ENCODE peak calls at places on chromosomes 5 and 9, in four cellular contexts. One of them, this sample, is unnamed.

GRCh38 chr5:73450041-73450598 is 1.5 kb upstream of the FOXD1 start:
- DNase-seq in A673: no peak
- DNase-seq in cardiac muscle cell: no peak
- DNase-seq in dermis blood vessel endothelial cell: no peak
- DNase-seq in this sample: no peak

GRCh38 chr5:14465086-14465485 is 116.5 kb upstream of the OTULINL start:
- DNase-seq in cardiac muscle cell: no peak
- DNase-seq in A673: no peak
- DNase-seq in dermis blood vessel endothelial cell: no peak
- DNase-seq in this sample: no peak

GRCh38 chr9:99040911-99041582 is 63.9 kb upstream of the TGFBR1 start:
- DNase-seq in A673: peak
- DNase-seq in cardiac muscle cell: no peak
- DNase-seq in dermis blood vessel endothelial cell: no peak
- DNase-seq in this sample: no peak

GRCh38 chr9:36407122-36407723 is 7.2 kb upstream of the RNF38 start:
- DNase-seq in A673: peak
- DNase-seq in cardiac muscle cell: peak
- DNase-seq in dermis blood vessel endothelial cell: peak
- DNase-seq in this sample: peak

GRCh38 chr5:8907168-8907868 is 638.6 kb downstream of the SEMA5A start:
- DNase-seq in A673: no peak
- DNase-seq in dermis blood vessel endothelial cell: no peak
- DNase-seq in cardiac muscle cell: no peak
- DNase-seq in this sample: no peak

GRCh38 chr5:11104543-11105151 is 343.6 kb upstream of the DAP start:
- DNase-seq in A673: no peak
- DNase-seq in cardiac muscle cell: no peak
- DNase-seq in dermis blood vessel endothelial cell: no peak
- DNase-seq in this sample: no peak

GRCh38 chr5:35061216-35061615 is 13.5 kb upstream of the AGXT2 start:
- DNase-seq in dermis blood vessel endothelial cell: no peak
- DNase-seq in cardiac muscle cell: no peak
- DNase-seq in A673: no peak
- DNase-seq in this sample: no peak

GRCh38 chr5:42636946-42637345 is 119.7 kb upstream of the CCDC152 start:
- DNase-seq in A673: no peak
- DNase-seq in cardiac muscle cell: no peak
- DNase-seq in dermis blood vessel endothelial cell: no peak
- DNase-seq in this sample: no peak

GRCh38 chr9:29208670-29209069 is 1635.4 kb upstream of the C9orf72 start:
- DNase-seq in A673: peak
- DNase-seq in cardiac muscle cell: no peak
- DNase-seq in dermis blood vessel endothelial cell: no peak
- DNase-seq in this sample: no peak

GRCh38 chr9:130675396-130675795 is 11.0 kb downstream of the PRDM12 start:
- DNase-seq in A673: no peak
- DNase-seq in dermis blood vessel endothelial cell: no peak
- DNase-seq in cardiac muscle cell: no peak
- DNase-seq in this sample: no peak

GRCh38 chr9:133268335-133269056 is 6.5 kb downstream of the ABO start:
- DNase-seq in cardiac muscle cell: no peak
- DNase-seq in A673: no peak
- DNase-seq in dermis blood vessel endothelial cell: no peak
- DNase-seq in this sample: no peak

GRCh38 chr5:14914603-14915277 is 43.2 kb upstream of the ANKH start:
- DNase-seq in cardiac muscle cell: no peak
- DNase-seq in dermis blood vessel endothelial cell: no peak
- DNase-seq in A673: no peak
- DNase-seq in this sample: no peak

GRCh38 chr9:124764774-124765438 is 6.2 kb downstream of the NR6A1 start:
- DNase-seq in cardiac muscle cell: peak
- DNase-seq in A673: peak
- DNase-seq in dermis blood vessel endothelial cell: peak
- DNase-seq in this sample: peak

GRCh38 chr5:102638316-102638715 is 116.8 kb upstream of the PAM start:
- DNase-seq in dermis blood vessel endothelial cell: no peak
- DNase-seq in cardiac muscle cell: no peak
- DNase-seq in A673: no peak
- DNase-seq in this sample: no peak

GRCh38 chr5:14156611-14157493 is 13.7 kb downstream of the TRIO start:
- DNase-seq in dermis blood vessel endothelial cell: peak
- DNase-seq in cardiac muscle cell: no peak
- DNase-seq in A673: peak
- DNase-seq in this sample: no peak

GRCh38 chr5:147418613-147419012 is 91.3 kb downstream of the DPYSL3 start:
- DNase-seq in cardiac muscle cell: no peak
- DNase-seq in dermis blood vessel endothelial cell: no peak
- DNase-seq in A673: no peak
- DNase-seq in this sample: no peak

GRCh38 chr5:100595152-100595811 is 60.1 kb downstream of the FAM174A start:
- DNase-seq in A673: peak
- DNase-seq in dermis blood vessel endothelial cell: peak
- DNase-seq in cardiac muscle cell: no peak
- DNase-seq in this sample: no peak

GRCh38 chr5:34699155-34700077 is 43.3 kb downstream of the RAI14 start:
- DNase-seq in A673: no peak
- DNase-seq in cardiac muscle cell: peak
- DNase-seq in dermis blood vessel endothelial cell: no peak
- DNase-seq in this sample: no peak

GRCh38 chr9:134544388-134545212 is 97.0 kb upstream of the COL5A1 start:
- DNase-seq in dermis blood vessel endothelial cell: peak
- DNase-seq in A673: peak
- DNase-seq in cardiac muscle cell: peak
- DNase-seq in this sample: no peak

GRCh38 chr9:16873131-16873787 is 2.8 kb upstream of the BNC2 start:
- DNase-seq in A673: no peak
- DNase-seq in dermis blood vessel endothelial cell: no peak
- DNase-seq in cardiac muscle cell: no peak
- DNase-seq in this sample: no peak

GRCh38 chr9:136567651-136568287 is 21.9 kb upstream of the NOTCH1 start:
- DNase-seq in cardiac muscle cell: no peak
- DNase-seq in dermis blood vessel endothelial cell: peak
- DNase-seq in A673: peak
- DNase-seq in this sample: no peak

GRCh38 chr9:120892748-120893584 is 16.0 kb upstream of the PHF19 start:
- DNase-seq in A673: peak
- DNase-seq in dermis blood vessel endothelial cell: peak
- DNase-seq in cardiac muscle cell: no peak
- DNase-seq in this sample: peak

GRCh38 chr5:80239680-80240367 is 16.0 kb downstream of the SERINC5 start:
- DNase-seq in A673: no peak
- DNase-seq in dermis blood vessel endothelial cell: peak
- DNase-seq in cardiac muscle cell: no peak
- DNase-seq in this sample: no peak

GRCh38 chr9:133487331-133487725 is 8.4 kb upstream of the SLC2A6 start:
- DNase-seq in cardiac muscle cell: no peak
- DNase-seq in dermis blood vessel endothelial cell: no peak
- DNase-seq in A673: no peak
- DNase-seq in this sample: no peak

GRCh38 chr9:121744002-121744686 is 92.7 kb downstream of the DAB2IP start:
- DNase-seq in A673: peak
- DNase-seq in dermis blood vessel endothelial cell: peak
- DNase-seq in cardiac muscle cell: peak
- DNase-seq in this sample: peak

GRCh38 chr5:62783374-62784057 is 204.9 kb downstream of the LRRC70 start:
- DNase-seq in cardiac muscle cell: no peak
- DNase-seq in A673: no peak
- DNase-seq in dermis blood vessel endothelial cell: no peak
- DNase-seq in this sample: no peak

GRCh38 chr5:156834916-156835315 is 15.2 kb upstream of the PPP1R2B start:
- DNase-seq in cardiac muscle cell: no peak
- DNase-seq in A673: no peak
- DNase-seq in dermis blood vessel endothelial cell: no peak
- DNase-seq in this sample: no peak